ENCODE peak calls at places on chromosomes 5 and 9, in eight cellular contexts. One of them, this sample, is unnamed.

GRCh38 chr9:70485273-70485858 is 70.9 kb upstream of the KLF9 start:
- DNase-seq in hepatic stellate cell: no peak
- DNase-seq in iris pigment epithelial cell: no peak
- DNase-seq in RPMI7951: no peak
- DNase-seq in activated B cell treated with CpG ODN at 0.5 μM for 24 hours: no peak
- DNase-seq in germinal center: no peak
- DNase-seq in heart right ventricle: peak
- DNase-seq in HuH-7: no peak
- DNase-seq in this sample: no peak

GRCh38 chr5:885529-885928 is 7.1 kb downstream of the BRD9 start:
- DNase-seq in hepatic stellate cell: no peak
- DNase-seq in iris pigment epithelial cell: no peak
- DNase-seq in RPMI7951: no peak
- DNase-seq in activated B cell treated with CpG ODN at 0.5 μM for 24 hours: no peak
- DNase-seq in germinal center: no peak
- DNase-seq in heart right ventricle: peak
- DNase-seq in HuH-7: no peak
- DNase-seq in this sample: no peak

GRCh38 chr5:144309265-144309664 is 138.6 kb downstream of the KCTD16 start:
- DNase-seq in hepatic stellate cell: no peak
- DNase-seq in iris pigment epithelial cell: peak
- DNase-seq in RPMI7951: no peak
- DNase-seq in activated B cell treated with CpG ODN at 0.5 μM for 24 hours: no peak
- DNase-seq in germinal center: no peak
- DNase-seq in heart right ventricle: no peak
- DNase-seq in HuH-7: no peak
- DNase-seq in this sample: peak

GRCh38 chr9:81455417-81455816 is 233.9 kb downstream of the TLE1 start:
- DNase-seq in hepatic stellate cell: no peak
- DNase-seq in iris pigment epithelial cell: peak
- DNase-seq in RPMI7951: no peak
- DNase-seq in activated B cell treated with CpG ODN at 0.5 μM for 24 hours: no peak
- DNase-seq in germinal center: no peak
- DNase-seq in heart right ventricle: no peak
- DNase-seq in HuH-7: no peak
- DNase-seq in this sample: no peak

GRCh38 chr9:127557998-127558546 is 54.0 kb upstream of the STXBP1 start:
- DNase-seq in hepatic stellate cell: no peak
- DNase-seq in iris pigment epithelial cell: no peak
- DNase-seq in RPMI7951: no peak
- DNase-seq in activated B cell treated with CpG ODN at 0.5 μM for 24 hours: no peak
- DNase-seq in germinal center: no peak
- DNase-seq in heart right ventricle: no peak
- DNase-seq in HuH-7: no peak
- DNase-seq in this sample: no peak

GRCh38 chr5:124888050-124888506 is 141.6 kb upstream of the ZNF608 start:
- DNase-seq in hepatic stellate cell: no peak
- DNase-seq in iris pigment epithelial cell: peak
- DNase-seq in RPMI7951: peak
- DNase-seq in activated B cell treated with CpG ODN at 0.5 μM for 24 hours: no peak
- DNase-seq in germinal center: no peak
- DNase-seq in heart right ventricle: no peak
- DNase-seq in HuH-7: peak
- DNase-seq in this sample: no peak

GRCh38 chr9:134053401-134053871 is 14.4 kb downstream of the BRD3 start:
- DNase-seq in hepatic stellate cell: no peak
- DNase-seq in iris pigment epithelial cell: no peak
- DNase-seq in RPMI7951: no peak
- DNase-seq in activated B cell treated with CpG ODN at 0.5 μM for 24 hours: no peak
- DNase-seq in germinal center: no peak
- DNase-seq in heart right ventricle: no peak
- DNase-seq in HuH-7: no peak
- DNase-seq in this sample: no peak

GRCh38 chr5:137696481-137696880 is 39.4 kb downstream of the KLHL3 start:
- DNase-seq in hepatic stellate cell: peak
- DNase-seq in iris pigment epithelial cell: peak
- DNase-seq in RPMI7951: no peak
- DNase-seq in activated B cell treated with CpG ODN at 0.5 μM for 24 hours: no peak
- DNase-seq in germinal center: no peak
- DNase-seq in heart right ventricle: no peak
- DNase-seq in HuH-7: no peak
- DNase-seq in this sample: no peak

GRCh38 chr5:58998539-58998938 is 415.7 kb downstream of the RAB3C start:
- DNase-seq in hepatic stellate cell: no peak
- DNase-seq in iris pigment epithelial cell: no peak
- DNase-seq in RPMI7951: no peak
- DNase-seq in activated B cell treated with CpG ODN at 0.5 μM for 24 hours: no peak
- DNase-seq in germinal center: no peak
- DNase-seq in heart right ventricle: no peak
- DNase-seq in HuH-7: no peak
- DNase-seq in this sample: no peak